ENCODE peak calls at places on chromosome 1, in six cellular contexts. R is AG10803, T is Kasumi-1, B is NCI-H524, P is GM03348, N is MCF 10A. U is an unnamed sample.

GRCh38 chr1:42866549-42866948 is 20.1 kb downstream of the ZNF691 start:
- DNase-seq in R (no peak), T (no peak), B (no peak), P (no peak), N (no peak), U (no peak)

GRCh38 chr1:12435639-12436344 is 182.2 kb downstream of the DHRS3 start:
- DNase-seq in R (peak), T (peak), B (no peak), P (no peak), N (no peak), U (no peak)

GRCh38 chr1:235683653-235684052 is 34.1 kb upstream of the GNG4 start:
- DNase-seq in R (no peak), T (no peak), B (no peak), P (no peak), N (no peak), U (no peak)

GRCh38 chr1:11071463-11072215 is 11.8 kb upstream of the SRM start:
- DNase-seq in R (no peak), T (no peak), B (no peak), P (no peak), N (no peak), U (no peak)

GRCh38 chr1:176800978-176801552 is 338.1 kb downstream of the PAPPA2 start:
- DNase-seq in R (no peak), T (no peak), B (no peak), P (no peak), N (no peak), U (no peak)

GRCh38 chr1:200457810-200458209 is 48.0 kb upstream of the ZNF281 start:
- DNase-seq in R (no peak), T (no peak), B (no peak), P (no peak), N (no peak), U (no peak)

GRCh38 chr1:96365076-96365475 is 356.5 kb upstream of the PTBP2 start:
- DNase-seq in R (no peak), T (no peak), B (no peak), P (no peak), N (peak), U (no peak)

GRCh38 chr1:195237161-195237889 is 1370.9 kb downstream of the KCNT2 start:
- DNase-seq in R (peak), T (no peak), B (no peak), P (peak), N (no peak), U (no peak)

GRCh38 chr1:29983366-29983765 is 740.0 kb downstream of the MATN1 start:
- DNase-seq in R (no peak), T (no peak), B (no peak), P (no peak), N (no peak), U (no peak)

GRCh38 chr1:78474092-78474491 is 16.7 kb upstream of the PTGFR start:
- DNase-seq in R (no peak), T (no peak), B (no peak), P (no peak), N (no peak), U (no peak)

GRCh38 chr1:214617843-214618242 is 14.8 kb downstream of the CENPF start:
- DNase-seq in R (no peak), T (no peak), B (no peak), P (no peak), N (no peak), U (no peak)

GRCh38 chr1:20551945-20552727 is at the start of gene FAM43B:
- DNase-seq in R (no peak), T (peak), B (peak), P (peak), N (no peak), U (peak)

GRCh38 chr1:234106032-234106431 is 201.6 kb downstream of the SLC35F3 start:
- DNase-seq in R (no peak), T (no peak), B (no peak), P (no peak), N (no peak), U (no peak)

GRCh38 chr1:155184835-155185782 is 11.5 kb downstream of the TRIM46 start:
- DNase-seq in R (no peak), T (no peak), B (no peak), P (no peak), N (no peak), U (no peak)

GRCh38 chr1:39711359-39712340 is 20.4 kb upstream of the HPCAL4 start:
- DNase-seq in R (peak), T (no peak), B (no peak), P (no peak), N (no peak), U (no peak)

GRCh38 chr1:198529414-198529813 is 11.1 kb downstream of the ATP6V1G3 start:
- DNase-seq in R (peak), T (no peak), B (peak), P (peak), N (peak), U (no peak)

U was measured in putamen.